ENCODE peak calls at places on chromosomes 7 and 10, in nine cellular contexts. E is CD4-positive, alpha-beta T cell; M is substantia nigra; F is HuH-7; Y is CD8-positive, alpha-beta T cell; K is uterus; C is A549; Z is NCI-H2029; D is occipital lobe. V is an unnamed sample.

GRCh38 chr10:47309403-47310089 is 9.5 kb downstream of the GDF10 start:
- DNase-seq in M (no peak), Y (no peak), K (no peak), Z (no peak), E (no peak), F (peak; percentile 45), D (no peak), C (no peak), V (no peak)

GRCh38 chr10:72353963-72354355 is 760 bp downstream of the DNAJB12 start:
- DNase-seq in Z (no peak), Y (no peak), K (peak; percentile 42), F (peak; percentile 23), E (no peak), C (peak; percentile 21), D (no peak), M (no peak), V (no peak)

GRCh38 chr7:155860840-155861479 is 48.7 kb upstream of the SHH start:
- DNase-seq in C (peak; percentile 60), K (no peak), E (no peak), F (no peak), M (no peak), Y (no peak), D (no peak), Z (peak; percentile 75), V (no peak)

GRCh38 chr7:54615-55014 is 137.8 kb upstream of the FAM20C start:
- DNase-seq in K (no peak), F (no peak), D (no peak), E (no peak), C (no peak), Z (no peak), Y (no peak), M (no peak), V (no peak)

GRCh38 chr10:6229290-6229689 is 26.6 kb downstream of the PFKFB3 start:
- DNase-seq in C (no peak), Y (no peak), M (no peak), E (no peak), Z (no peak), D (no peak), K (no peak), F (no peak), V (no peak)

GRCh38 chr7:85554294-85554877 is 367.5 kb upstream of the SEMA3D start:
- DNase-seq in C (peak; percentile 0), E (no peak), D (no peak), M (no peak), Y (no peak), Z (peak; percentile 18), F (peak; percentile 1), K (no peak), V (peak; percentile 49)

GRCh38 chr7:1940863-1941262 is 270.8 kb downstream of the ELFN1 start:
- DNase-seq in E (no peak), Z (no peak), M (no peak), Y (no peak), D (no peak), K (no peak), C (no peak), F (no peak), V (peak; percentile 67)

GRCh38 chr7:30988346-30989005 is 24.7 kb downstream of the GHRHR start:
- DNase-seq in Z (no peak), C (no peak), F (peak; percentile 86), K (no peak), M (no peak), Y (no peak), E (no peak), D (peak; percentile 60), V (no peak)

GRCh38 chr7:7237978-7238267 is 55.6 kb downstream of the C1GALT1 start:
- DNase-seq in M (no peak), D (no peak), K (no peak), Y (no peak), C (no peak), F (no peak), Z (no peak), E (no peak), V (no peak)

GRCh38 chr7:158527902-158528502 is 59.6 kb downstream of the PTPRN2 start:
- DNase-seq in M (no peak), C (no peak), D (no peak), F (no peak), K (no peak), Y (no peak), E (no peak), Z (peak; percentile 28), V (no peak)

GRCh38 chr10:8402469-8403074 is 348.1 kb downstream of the GATA3 start:
- DNase-seq in E (peak; percentile 15), Z (no peak), C (no peak), Y (no peak), F (no peak), M (no peak), K (no peak), D (no peak), V (no peak)

GRCh38 chr7:120783273-120783672 is 74.7 kb downstream of the TSPAN12 start:
- DNase-seq in M (no peak), K (no peak), C (no peak), E (no peak), D (no peak), F (no peak), Y (no peak), Z (no peak), V (no peak)

GRCh38 chr7:151202836-151203235 is 7.5 kb downstream of the H2BK1 start:
- DNase-seq in Z (no peak), K (no peak), C (no peak), M (no peak), E (no peak), F (peak; percentile 5), Y (no peak), D (no peak), V (no peak)

GRCh38 chr7:44275829-44276570 is 49.4 kb downstream of the CAMK2B start:
- DNase-seq in K (no peak), M (no peak), Z (no peak), F (no peak), Y (no peak), D (no peak), C (no peak), E (no peak), V (no peak)

GRCh38 chr7:158829021-158829341 is 328 bp downstream of the ESYT2 start:
- DNase-seq in Z (peak; percentile 65), D (no peak), E (peak; percentile 66), C (peak; percentile 60), M (no peak), Y (no peak), K (peak; percentile 48), F (peak; percentile 49), V (peak; percentile 54)

GRCh38 chr7:80611353-80611752 is 27.1 kb upstream of the CD36 start:
- DNase-seq in K (no peak), C (no peak), F (no peak), M (no peak), D (no peak), Z (peak; percentile 8), Y (no peak), E (no peak), V (no peak)

GRCh38 chr7:137325927-137326326 is 17.6 kb downstream of the PTN start:
- DNase-seq in F (no peak), D (no peak), C (no peak), K (no peak), E (no peak), M (no peak), Z (peak; percentile 20), Y (no peak), V (no peak)

GRCh38 chr7:82740246-82740848 is 296.8 kb upstream of the CACNA2D1 start:
- DNase-seq in Y (no peak), E (no peak), C (peak; percentile 18), Z (peak; percentile 51), F (peak; percentile 10), K (no peak), D (no peak), M (no peak), V (no peak)

GRCh38 chr7:26376208-26376917 is 84.7 kb downstream of the SNX10 start:
- DNase-seq in Y (no peak), F (peak; percentile 47), K (no peak), M (no peak), D (peak; percentile 44), C (peak; percentile 25), E (no peak), Z (peak; percentile 41), V (peak; percentile 59)

GRCh38 chr7:108403597-108404217 is 52.5 kb downstream of the NRCAM start:
- DNase-seq in F (no peak), K (no peak), Z (peak; percentile 26), D (no peak), E (no peak), Y (no peak), C (no peak), M (no peak), V (no peak)

GRCh38 chr10:104517946-104518345 is 123.1 kb upstream of the SORCS3 start:
- DNase-seq in D (no peak), C (no peak), K (no peak), Y (no peak), M (no peak), E (no peak), Z (no peak), F (no peak), V (no peak)

GRCh38 chr10:86348321-86349210 is 18.0 kb downstream of the GRID1 start:
- DNase-seq in D (no peak), F (peak; percentile 52), Z (no peak), M (peak; percentile 20), Y (no peak), E (no peak), C (no peak), K (no peak), V (no peak)

GRCh38 chr10:69445094-69445493 is 6.2 kb upstream of the TSPAN15 start:
- DNase-seq in D (no peak), Y (no peak), K (no peak), M (no peak), E (no peak), C (no peak), F (no peak), Z (no peak), V (no peak)

GRCh38 chr10:89480047-89480446 is 55.3 kb downstream of the SLC16A12 start:
- DNase-seq in E (no peak), Z (no peak), C (no peak), K (no peak), D (no peak), Y (no peak), F (no peak), M (no peak), V (no peak)

GRCh38 chr7:69596056-69596455 is 2.2 kb upstream of the AUTS2 start:
- DNase-seq in Z (no peak), E (no peak), F (no peak), D (no peak), Y (no peak), C (no peak), M (no peak), K (no peak), V (no peak)

GRCh38 chr7:99440195-99440594 is 1.5 kb downstream of the CPSF4 start:
- DNase-seq in D (no peak), Y (no peak), F (no peak), K (no peak), M (no peak), C (no peak), E (no peak), Z (no peak), V (no peak)

GRCh38 chr7:461453-462172 is 58.0 kb downstream of the PDGFA start:
- DNase-seq in F (no peak), M (no peak), Y (no peak), C (no peak), E (no peak), D (no peak), Z (no peak), K (no peak), V (no peak)

GRCh38 chr10:70424320-70424719 is 17.2 kb downstream of the NODAL start:
- DNase-seq in Y (no peak), K (no peak), Z (no peak), C (no peak), E (no peak), M (no peak), F (no peak), D (no peak), V (no peak)

GRCh38 chr7:43379197-43379596 is 203.7 kb upstream of the STK17A start:
- DNase-seq in Y (no peak), D (no peak), F (no peak), E (no peak), M (no peak), C (no peak), Z (no peak), K (no peak), V (no peak)

GRCh38 chr7:74525881-74526280 is 72.2 kb downstream of the GTF2IRD1 start:
- DNase-seq in Z (peak; percentile 82), K (no peak), E (no peak), Y (no peak), D (no peak), F (no peak), C (no peak), M (no peak), V (no peak)

GRCh38 chr7:12713625-12714435 is 26.4 kb downstream of the ARL4A start:
- DNase-seq in C (no peak), Z (no peak), M (no peak), F (no peak), Y (no peak), K (no peak), E (no peak), D (no peak), V (no peak)